ENCODE peak calls at places on chromosomes 6 and 20, in four cellular contexts. N is substantia nigra, D is tibial nerve, E is SJSA1. O is an unnamed sample.

GRCh38 chr6:75430631-75431345 is 62.8 kb downstream of the FILIP1 start:
- DNase-seq in N (no peak), D (no peak), E (no peak), O (no peak)

GRCh38 chr6:73452107-73452461 is at the start of gene CGAS:
- DNase-seq in N (peak; percentile 66), D (peak; percentile 59), E (no peak), O (peak; percentile 63)

GRCh38 chr20:56442381-56443365 is 25.8 kb upstream of the RTF2 start:
- DNase-seq in N (no peak), D (no peak), E (no peak), O (no peak)

GRCh38 chr6:71383476-71383875 is 94.9 kb downstream of the OGFRL1 start:
- DNase-seq in N (no peak), D (no peak), E (no peak), O (no peak)

GRCh38 chr6:53032853-53033252 is 32.4 kb upstream of the FBXO9 start:
- DNase-seq in N (peak; percentile 26), D (no peak), E (no peak), O (no peak)

GRCh38 chr6:170522565-170523183 is 30.4 kb downstream of the PSMB1 start:
- DNase-seq in N (no peak), D (no peak), E (no peak), O (no peak)

GRCh38 chr20:31746068-31746878 is 7.2 kb downstream of the TPX2 start:
- DNase-seq in N (no peak), D (no peak), E (no peak), O (no peak)

GRCh38 chr6:126764696-126765095 is 353.8 kb upstream of the RSPO3 start:
- DNase-seq in N (no peak), D (no peak), E (no peak), O (no peak)

GRCh38 chr6:1987640-1988039 is 257.8 kb downstream of the GMDS start:
- DNase-seq in N (no peak), D (no peak), E (no peak), O (no peak)

GRCh38 chr20:50281831-50282591 is 91.4 kb downstream of the CEBPB start:
- DNase-seq in N (no peak), D (no peak), E (no peak), O (no peak)

GRCh38 chr6:44094403-44095242 is 32.6 kb downstream of the MRPL14 start:
- DNase-seq in N (no peak), D (no peak), E (no peak), O (no peak)

GRCh38 chr6:129709451-129709908 is 497 bp downstream of the ARHGAP18 start:
- DNase-seq in N (no peak), D (peak; percentile 36), E (no peak), O (no peak)

GRCh38 chr6:5132741-5133140 is 47.6 kb downstream of the PPP1R3G start:
- DNase-seq in N (peak; percentile 45), D (peak; percentile 32), E (no peak), O (no peak)

GRCh38 chr20:59811681-59812171 is 121.7 kb downstream of the SYCP2 start:
- DNase-seq in N (no peak), D (peak; percentile 2), E (peak; percentile 23), O (no peak)

GRCh38 chr6:138833819-138834539 is 38.1 kb downstream of the ECT2L start:
- DNase-seq in N (no peak), D (no peak), E (no peak), O (no peak)

GRCh38 chr20:18971574-18971973 is 158.0 kb downstream of the SCP2D1 start:
- DNase-seq in N (no peak), D (no peak), E (no peak), O (no peak)

GRCh38 chr20:11607047-11607446 is 310.6 kb upstream of the BTBD3 start:
- DNase-seq in N (no peak), D (no peak), E (no peak), O (no peak)

GRCh38 chr6:108446629-108447150 is 114.0 kb upstream of the FOXO3 start:
- DNase-seq in N (no peak), D (no peak), E (no peak), O (no peak)

GRCh38 chr20:22579119-22579427 is 5.3 kb downstream of the FOXA2 start:
- DNase-seq in N (no peak), D (no peak), E (no peak), O (no peak)

GRCh38 chr6:18216411-18216810 is 47.9 kb downstream of the DEK start:
- DNase-seq in N (no peak), D (no peak), E (no peak), O (no peak)

GRCh38 chr20:13295637-13296036 is 74.6 kb downstream of the ISM1 start:
- DNase-seq in N (no peak), D (no peak), E (no peak), O (no peak)

GRCh38 chr6:157822221-157823000 is 635 bp upstream of the SNX9 start:
- DNase-seq in N (no peak), D (no peak), E (no peak), O (peak; percentile 25)

GRCh38 chr20:63691711-63692435 is 4.6 kb upstream of the TNFRSF6B start:
- DNase-seq in N (no peak), D (no peak), E (no peak), O (no peak)

GRCh38 chr6:167787896-167788530 is 38.7 kb upstream of the AFDN start:
- DNase-seq in N (no peak), D (no peak), E (peak; percentile 25), O (no peak)

GRCh38 chr20:4225778-4226177 is 210.4 kb upstream of the RNF24 start:
- DNase-seq in N (peak; percentile 42), D (no peak), E (peak; percentile 89), O (no peak)

GRCh38 chr6:80316655-80317332 is 210.3 kb downstream of the BCKDHB start:
- DNase-seq in N (peak; percentile 9), D (no peak), E (no peak), O (no peak)

GRCh38 chr6:219019-219570 is 73.2 kb upstream of the DUSP22 start:
- DNase-seq in N (no peak), D (no peak), E (no peak), O (no peak)

GRCh38 chr6:26136321-26136720 is 49.1 kb downstream of the HFE start:
- DNase-seq in N (no peak), D (no peak), E (no peak), O (no peak)

GRCh38 chr6:35691027-35691824 is 2.5 kb upstream of the FKBP5 start:
- DNase-seq in N (peak; percentile 54), D (peak; percentile 92), E (no peak), O (no peak)

GRCh38 chr20:13554076-13554475 is 84.7 kb downstream of the TASP1 start:
- DNase-seq in N (no peak), D (no peak), E (no peak), O (no peak)

GRCh38 chr6:37433657-37434271 is 743 bp downstream of the CMTR1 start:
- DNase-seq in N (no peak), D (no peak), E (no peak), O (peak; percentile 9)

GRCh38 chr20:63942250-63943006 is 13.8 kb downstream of the UCKL1 start:
- DNase-seq in N (no peak), D (no peak), E (no peak), O (no peak)

GRCh38 chr6:52543729-52544324 is 33.0 kb downstream of the TRAM2 start:
- DNase-seq in N (no peak), D (no peak), E (peak; percentile 67), O (no peak)

GRCh38 chr20:21189761-21190523 is 64.1 kb downstream of the KIZ start:
- DNase-seq in N (no peak), D (no peak), E (peak; percentile 56), O (no peak)
- H3K27ac ChIP-seq in N (no peak overlapping the region), D (no peak overlapping the region), E (no peak overlapping the region), O (no peak overlapping the region)

GRCh38 chr20:38143238-38143645 is 21.8 kb downstream of the TGM2 start:
- DNase-seq in N (no peak), D (no peak), E (no peak), O (no peak)

GRCh38 chr20:38145094-38146075 is 19.7 kb downstream of the TGM2 start:
- DNase-seq in N (no peak), D (no peak), E (peak; percentile 79), O (no peak)

GRCh38 chr20:38144608-38145093 is 20.4 kb downstream of the TGM2 start:
- DNase-seq in N (no peak), D (no peak), E (no peak), O (no peak)

GRCh38 chr20:38141889-38142494 is 23.1 kb downstream of the TGM2 start:
- DNase-seq in N (no peak), D (no peak), E (no peak), O (no peak)

GRCh38 chr20:38143646-38144554 is 21.2 kb downstream of the TGM2 start:
- DNase-seq in N (no peak), D (no peak), E (peak; percentile 93), O (no peak)
- H3K27ac ChIP-seq in N (no peak overlapping the region), D (peak overlapping the region; percentile 62), E (peak overlapping the region; percentile 82), O (no peak overlapping the region)

GRCh38 chr6:7045746-7046145 is 62.0 kb upstream of the RREB1 start:
- DNase-seq in N (no peak), D (no peak), E (no peak), O (no peak)

GRCh38 chr6:7047071-7047470 is 60.7 kb upstream of the RREB1 start:
- DNase-seq in N (no peak), D (no peak), E (no peak), O (no peak)

GRCh38 chr6:7048859-7049258 is 58.9 kb upstream of the RREB1 start:
- DNase-seq in N (no peak), D (no peak), E (no peak), O (no peak)

GRCh38 chr6:7050099-7050498 is 57.7 kb upstream of the RREB1 start:
- DNase-seq in N (no peak), D (no peak), E (no peak), O (no peak)

DNA sequence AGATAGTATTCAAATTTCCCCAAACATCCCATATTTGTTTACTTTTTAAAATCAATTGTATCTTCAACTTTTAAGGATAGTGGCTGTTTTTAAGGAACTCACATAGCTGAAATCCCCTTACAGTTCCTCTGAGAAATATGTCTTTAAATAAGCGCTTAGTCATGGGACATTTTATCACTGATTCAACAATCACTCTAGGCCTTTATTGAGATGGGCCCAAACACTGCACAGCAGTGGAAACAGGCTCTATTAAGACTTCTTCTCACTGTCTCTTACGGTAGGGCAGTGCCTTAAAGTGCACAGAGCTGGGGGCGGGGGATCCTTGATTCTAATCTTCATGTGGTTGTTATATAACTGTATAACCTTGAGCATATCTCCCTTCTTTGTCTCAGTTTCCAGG is 59.8 kb upstream of the RREB1 start:
- DNase-seq in N (no peak), D (no peak), E (no peak), O (no peak)
- H3K27ac ChIP-seq in N (no peak overlapping the region), D (no peak overlapping the region), E (no peak overlapping the region), O (no peak overlapping the region)

GRCh38 chr6:34232901-34233300 is 3.8 kb upstream of the HMGA1 start:
- DNase-seq in N (no peak), D (no peak), E (no peak), O (no peak)
- H3K27ac ChIP-seq in N (no peak overlapping the region), D (peak overlapping the region; percentile 41), E (no peak overlapping the region), O (no peak overlapping the region)

GRCh38 chr6:106637718-106638341 is 8.5 kb downstream of the QRSL1 start:
- DNase-seq in N (no peak), D (no peak), E (no peak), O (no peak)
- H3K27ac ChIP-seq in N (no peak overlapping the region), D (no peak overlapping the region), E (no peak overlapping the region), O (no peak overlapping the region)

O was measured in CD4-positive, alpha-beta T cell.